ENCODE peak calls at places on chromosomes 1 and 21, in six cellular contexts. M, U, J, X, I and R are unnamed samples.
A peak's percentile ranks its signal among the peaks of the same experiment; 100 is the strongest.

GRCh38 chr1:1748686-1749321 is 24.6 kb upstream of the CDK11A start:
- DNase-seq in M (no peak), U (no peak), J (peak; percentile 50), X (no peak), I (peak; percentile 53), R (no peak)

GRCh38 chr1:30778156-30778978 is 20.8 kb upstream of the LAPTM5 start:
- DNase-seq in M (peak; percentile 44), U (no peak), J (no peak), X (no peak), I (peak; percentile 99), R (no peak)

GRCh38 chr1:232393010-232393833 is 236.7 kb downstream of the SIPA1L2 start:
- DNase-seq in M (no peak), U (no peak), J (no peak), X (no peak), I (no peak), R (no peak)

GRCh38 chr1:111769517-111770146 is 13.9 kb downstream of the DDX20 start:
- DNase-seq in M (peak; percentile 63), U (peak; percentile 70), J (peak; percentile 66), X (peak; percentile 48), I (peak; percentile 67), R (peak; percentile 18)

GRCh38 chr1:12501661-12502060 is 116.3 kb downstream of the DHRS3 start:
- DNase-seq in M (no peak), U (no peak), J (no peak), X (no peak), I (no peak), R (no peak)

GRCh38 chr1:31955917-31956736 is 18.0 kb upstream of the PTP4A2 start:
- DNase-seq in M (peak; percentile 95), U (peak; percentile 93), J (peak; percentile 68), X (peak; percentile 44), I (peak; percentile 90), R (no peak)

GRCh38 chr1:25055045-25055780 is 125.1 kb upstream of the RUNX3 start:
- DNase-seq in M (no peak), U (no peak), J (no peak), X (no peak), I (no peak), R (no peak)

GRCh38 chr1:29264773-29265389 is 28.6 kb downstream of the PTPRU start:
- DNase-seq in M (no peak), U (no peak), J (no peak), X (no peak), I (no peak), R (no peak)

GRCh38 chr1:116909511-116910378 is at the start of gene PTGFRN:
- DNase-seq in M (peak; percentile 51), U (peak; percentile 52), J (peak; percentile 88), X (peak; percentile 6), I (peak; percentile 72), R (no peak)

GRCh38 chr1:15993666-15994065 is 10.4 kb upstream of the SRARP start:
- DNase-seq in M (no peak), U (no peak), J (no peak), X (no peak), I (no peak), R (no peak)

GRCh38 chr1:177334276-177334675 is 163.5 kb downstream of the BRINP2 start:
- DNase-seq in M (peak; percentile 18), U (no peak), J (no peak), X (no peak), I (no peak), R (no peak)

GRCh38 chr21:32813265-32813903 is 41.8 kb upstream of the PAXBP1 start:
- DNase-seq in M (no peak), U (no peak), J (peak; percentile 46), X (no peak), I (no peak), R (no peak)

GRCh38 chr21:40118527-40118926 is 251.3 kb downstream of the PCP4 start:
- DNase-seq in M (no peak), U (no peak), J (peak; percentile 12), X (no peak), I (no peak), R (no peak)

GRCh38 chr1:24318988-24319863 is at the start of gene GRHL3:
- DNase-seq in M (no peak), U (no peak), J (peak; percentile 95), X (peak; percentile 46), I (no peak), R (no peak)

GRCh38 chr1:242004751-242005495 is 6.0 kb upstream of the MAP1LC3C start:
- DNase-seq in M (peak; percentile 30), U (no peak), J (peak; percentile 37), X (no peak), I (no peak), R (no peak)

GRCh38 chr1:68384321-68384813 is 65.4 kb downstream of the RPE65 start:
- DNase-seq in M (peak; percentile 89), U (no peak), J (no peak), X (peak; percentile 99), I (no peak), R (peak; percentile 98)

GRCh38 chr1:232667781-232668101 is 37.8 kb upstream of the SIPA1L2 start:
- DNase-seq in M (no peak), U (no peak), J (no peak), X (no peak), I (no peak), R (no peak)

GRCh38 chr1:17239420-17239819 is 9.5 kb upstream of the PADI3 start:
- DNase-seq in M (peak; percentile 91), U (peak; percentile 77), J (peak; percentile 96), X (peak; percentile 98), I (peak; percentile 85), R (peak; percentile 82)

GRCh38 chr1:5220881-5221280 is 566.5 kb downstream of the AJAP1 start:
- DNase-seq in M (no peak), U (no peak), J (no peak), X (no peak), I (no peak), R (no peak)

DNA sequence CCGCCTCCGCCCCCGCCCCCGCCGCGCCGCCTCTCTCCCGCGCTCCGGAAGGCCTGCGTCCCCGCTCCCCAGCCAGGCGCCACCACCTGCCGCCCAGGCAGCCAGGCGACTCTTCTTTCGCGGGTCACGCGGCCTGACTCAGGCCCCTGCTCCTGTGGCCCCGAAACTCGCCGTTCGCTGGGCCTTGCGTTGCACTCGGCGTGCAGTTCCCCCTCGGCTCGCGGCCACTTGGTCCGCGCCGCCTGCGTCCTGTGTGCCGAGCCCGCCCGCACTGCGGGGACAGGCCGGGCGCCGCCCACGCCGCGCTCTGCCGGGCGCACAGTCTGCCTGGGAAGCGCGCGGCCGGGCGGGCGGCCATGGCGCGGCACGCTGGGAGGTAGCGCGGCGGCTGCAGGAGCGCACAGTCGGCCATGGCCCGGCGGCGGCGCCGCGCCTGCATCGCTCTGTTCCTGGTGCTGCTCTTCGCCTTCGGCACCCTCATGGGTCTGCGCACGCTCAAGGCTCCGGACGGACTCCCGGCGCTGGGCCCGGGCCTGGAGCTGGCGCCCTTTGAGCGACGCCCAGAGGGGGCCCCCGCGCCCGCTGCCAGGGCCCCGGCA is at the start of gene MANEAL:
- DNase-seq in M (peak; percentile 57), U (peak; percentile 74), J (peak; percentile 67), X (peak; percentile 33), I (peak; percentile 73), R (no peak)
- TF ChIP-seq REST in M (no peak), U (peak; percentile 76), J (no peak), X (no peak), I (peak; percentile 89), R (peak; percentile 48)

DNA sequence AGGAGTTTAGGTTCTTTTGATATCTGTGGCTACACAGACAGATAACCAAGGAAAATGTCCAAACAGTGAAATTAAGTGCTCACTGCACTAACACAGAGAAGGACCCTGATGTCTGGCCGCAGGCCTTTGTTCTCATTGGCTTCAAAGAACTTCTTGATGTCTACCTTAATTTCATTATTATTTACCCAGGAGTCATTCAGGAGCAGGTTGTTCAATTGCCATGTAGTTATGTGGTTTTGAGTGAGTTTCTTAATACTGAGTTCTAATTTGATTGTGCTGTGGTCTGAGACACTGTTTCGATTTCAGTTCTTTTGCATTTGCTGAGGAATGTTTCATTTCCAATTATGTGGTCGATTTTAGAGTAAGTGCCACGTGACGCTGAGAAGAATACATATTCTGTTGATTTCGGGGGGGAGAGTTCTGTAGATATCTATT is 15.2 kb upstream of the LGALS8 start:
- DNase-seq in M (no peak), U (no peak), J (no peak), X (no peak), I (no peak), R (no peak)
- TF ChIP-seq REST in M (no peak), U (no peak), J (no peak), X (no peak), I (no peak), R (no peak)

GRCh38 chr1:42343049-42343448 is 8.0 kb upstream of the FOXJ3 start:
- DNase-seq in M (no peak), U (no peak), J (no peak), X (no peak), I (no peak), R (no peak)

DNA sequence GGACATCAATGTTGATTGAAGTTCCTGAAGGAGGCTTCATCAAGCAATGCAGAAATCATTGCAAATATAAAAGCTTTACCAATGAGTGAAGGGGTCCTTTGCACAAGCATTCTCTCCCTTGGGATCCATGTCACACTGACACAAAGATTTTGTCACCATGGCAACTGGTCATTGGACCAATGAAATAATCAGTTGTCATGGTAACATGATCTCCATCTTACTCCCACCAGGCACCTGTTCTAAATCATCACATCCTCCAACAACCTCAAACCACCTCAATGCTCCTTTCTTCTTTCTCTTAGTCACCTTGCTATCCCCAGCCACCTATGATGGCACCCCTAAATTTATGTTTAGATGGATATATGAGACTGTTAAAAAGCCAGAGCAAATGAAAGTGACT is 13.5 kb upstream of the FOXJ3 start:
- DNase-seq in M (no peak), U (no peak), J (peak; percentile 32), X (no peak), I (no peak), R (no peak)
- TF ChIP-seq REST in M (no peak), U (no peak), J (no peak), X (no peak), I (no peak), R (no peak)

GRCh38 chr1:41380195-41380594 is 19.0 kb downstream of the FOXO6 start:
- DNase-seq in M (no peak), U (no peak), J (no peak), X (no peak), I (no peak), R (no peak)

GRCh38 chr1:41377397-41377796 is 16.2 kb downstream of the FOXO6 start:
- DNase-seq in M (no peak), U (no peak), J (no peak), X (no peak), I (no peak), R (no peak)

GRCh38 chr1:41379741-41380130 is 18.5 kb downstream of the FOXO6 start:
- DNase-seq in M (no peak), U (no peak), J (no peak), X (no peak), I (no peak), R (no peak)

GRCh38 chr1:41378222-41378621 is 17.0 kb downstream of the FOXO6 start:
- DNase-seq in M (no peak), U (no peak), J (no peak), X (no peak), I (no peak), R (no peak)

DNA sequence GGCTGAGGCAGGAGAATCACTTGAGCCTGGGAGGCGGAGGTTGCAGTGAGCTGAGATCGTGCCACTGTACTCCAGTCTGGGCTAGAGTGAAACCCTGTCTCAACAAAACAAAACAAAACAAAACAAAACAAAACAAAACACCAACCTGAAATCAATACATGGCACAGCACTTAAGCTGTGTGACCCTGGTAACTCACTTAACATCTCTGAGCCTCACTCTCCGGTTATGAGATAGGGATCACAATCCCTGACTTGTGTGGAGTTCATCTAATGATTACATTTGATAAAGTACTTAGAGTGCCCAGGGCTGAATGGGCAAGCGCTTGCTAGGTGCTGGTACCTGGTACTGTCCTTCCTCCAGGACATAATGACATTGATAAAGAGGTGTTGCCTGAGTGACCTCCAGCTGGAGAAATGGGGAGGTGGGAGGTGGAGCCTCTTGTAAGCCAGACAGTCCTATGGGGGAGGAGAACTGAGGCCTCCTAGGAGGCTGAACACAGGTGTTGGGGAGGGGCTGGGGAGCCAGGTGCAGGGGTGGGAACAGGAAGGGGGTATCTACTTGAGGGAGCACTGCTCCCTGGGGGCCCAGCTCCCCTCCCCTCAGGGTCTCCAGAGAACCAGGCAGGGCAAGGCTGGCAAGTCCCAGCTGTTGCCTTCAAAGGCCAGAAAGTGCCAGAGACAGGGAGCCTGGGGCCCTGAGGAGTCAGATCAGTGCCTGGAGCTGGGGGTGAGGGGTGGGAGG is 17.9 kb downstream of the FOXO6 start:
- DNase-seq in M (no peak), U (no peak), J (no peak), X (no peak), I (no peak), R (no peak)
- TF ChIP-seq REST in M (no peak), U (no peak), J (no peak), X (no peak), I (no peak), R (no peak)